ENCODE peak calls at places on chromosomes 5 and 9, in seven cellular contexts. One of them, this sample, is unnamed.

GRCh38 chr5:172688735-172689572 is 47.9 kb downstream of the NEURL1B start:
- DNase-seq in lower lobe of right lung: no peak
- DNase-seq in NCI-H1417: no peak
- DNase-seq in C1 segment of cervical spinal cord: no peak
- DNase-seq in H54: no peak
- DNase-seq in HuH-7: no peak
- DNase-seq in CD8-positive, alpha-beta memory T cell: no peak
- DNase-seq in this sample: no peak

GRCh38 chr9:118577121-118577520 is 792.1 kb downstream of the BRINP1 start:
- DNase-seq in lower lobe of right lung: no peak
- DNase-seq in NCI-H1417: no peak
- DNase-seq in C1 segment of cervical spinal cord: no peak
- DNase-seq in H54: no peak
- DNase-seq in HuH-7: no peak
- DNase-seq in CD8-positive, alpha-beta memory T cell: no peak
- DNase-seq in this sample: no peak

GRCh38 chr5:170986598-170986997 is 124.8 kb downstream of the RANBP17 start:
- DNase-seq in lower lobe of right lung: no peak
- DNase-seq in NCI-H1417: peak
- DNase-seq in C1 segment of cervical spinal cord: no peak
- DNase-seq in H54: no peak
- DNase-seq in HuH-7: no peak
- DNase-seq in CD8-positive, alpha-beta memory T cell: no peak
- DNase-seq in this sample: peak

GRCh38 chr9:6660512-6660911 is 15.0 kb upstream of the GLDC start:
- DNase-seq in lower lobe of right lung: no peak
- DNase-seq in NCI-H1417: no peak
- DNase-seq in C1 segment of cervical spinal cord: no peak
- DNase-seq in H54: no peak
- DNase-seq in HuH-7: no peak
- DNase-seq in CD8-positive, alpha-beta memory T cell: no peak
- DNase-seq in this sample: no peak

GRCh38 chr5:157743163-157744054 is at the start of gene LSM11:
- DNase-seq in lower lobe of right lung: peak
- DNase-seq in NCI-H1417: peak
- DNase-seq in C1 segment of cervical spinal cord: peak
- DNase-seq in H54: peak
- DNase-seq in HuH-7: peak
- DNase-seq in CD8-positive, alpha-beta memory T cell: peak
- DNase-seq in this sample: peak

GRCh38 chr9:127388037-127388855 is 8.7 kb upstream of the SLC2A8 start:
- DNase-seq in lower lobe of right lung: no peak
- DNase-seq in NCI-H1417: no peak
- DNase-seq in C1 segment of cervical spinal cord: no peak
- DNase-seq in H54: peak
- DNase-seq in HuH-7: peak
- DNase-seq in CD8-positive, alpha-beta memory T cell: peak
- DNase-seq in this sample: peak

GRCh38 chr5:68593211-68593701 is 377.7 kb downstream of the PIK3R1 start:
- DNase-seq in lower lobe of right lung: no peak
- DNase-seq in NCI-H1417: no peak
- DNase-seq in C1 segment of cervical spinal cord: no peak
- DNase-seq in H54: no peak
- DNase-seq in HuH-7: no peak
- DNase-seq in CD8-positive, alpha-beta memory T cell: no peak
- DNase-seq in this sample: peak

GRCh38 chr5:32531885-32532520 is 53.4 kb upstream of the SUB1 start:
- DNase-seq in lower lobe of right lung: no peak
- DNase-seq in NCI-H1417: peak
- DNase-seq in C1 segment of cervical spinal cord: no peak
- DNase-seq in H54: peak
- DNase-seq in HuH-7: peak
- DNase-seq in CD8-positive, alpha-beta memory T cell: peak
- DNase-seq in this sample: peak

GRCh38 chr5:167356374-167356773 is 935.1 kb upstream of the WWC1 start:
- DNase-seq in lower lobe of right lung: no peak
- DNase-seq in NCI-H1417: no peak
- DNase-seq in C1 segment of cervical spinal cord: no peak
- DNase-seq in H54: no peak
- DNase-seq in HuH-7: no peak
- DNase-seq in CD8-positive, alpha-beta memory T cell: no peak
- DNase-seq in this sample: no peak

This sample was measured in left kidney.